ENCODE peak calls at places on chromosome 4, in ten cellular contexts. V, I, W, U, Y, T, B, X, N and P are unnamed samples.

GRCh38 chr4:140839396-140839795 is 83.2 kb upstream of the TBC1D9 start:
- DNase-seq in T (no peak), I (no peak), Y (no peak), V (no peak), W (no peak), U (no peak), X (no peak), N (no peak), B (no peak), P (no peak)

GRCh38 chr4:109432676-109433075 is 939 bp upstream of the SEC24B start:
- DNase-seq in X (no peak), W (no peak), V (no peak), N (no peak), U (peak), I (no peak), T (no peak), B (no peak), Y (peak), P (no peak)

GRCh38 chr4:86500527-86500926 is 93.6 kb upstream of the PTPN13 start:
- DNase-seq in X (no peak), T (no peak), I (no peak), U (no peak), N (no peak), V (no peak), Y (no peak), W (no peak), B (no peak), P (no peak)

GRCh38 chr4:40629401-40630334 is at the start of gene RBM47:
- DNase-seq in T (peak), Y (no peak), W (no peak), U (no peak), V (peak), I (peak), B (peak), X (no peak), N (no peak), P (no peak)

GRCh38 chr4:26647523-26648224 is 63.8 kb downstream of the TBC1D19 start:
- DNase-seq in I (no peak), N (no peak), W (no peak), T (no peak), B (no peak), V (no peak), Y (no peak), U (no peak), X (no peak), P (no peak)

GRCh38 chr4:92825186-92825715 is 521.5 kb downstream of the GRID2 start:
- DNase-seq in Y (no peak), W (no peak), T (no peak), V (no peak), B (no peak), X (no peak), N (no peak), I (no peak), U (no peak), P (no peak)

GRCh38 chr4:68463796-68464195 is 16.5 kb downstream of the TMPRSS11E start:
- DNase-seq in N (no peak), Y (no peak), X (no peak), I (no peak), U (no peak), W (no peak), T (no peak), V (no peak), B (no peak), P (no peak)

GRCh38 chr4:111628437-111628836 is 516.8 kb upstream of the FAM241A start:
- DNase-seq in B (no peak), I (no peak), T (no peak), W (no peak), Y (no peak), V (no peak), X (no peak), N (no peak), U (no peak), P (no peak)

GRCh38 chr4:56844817-56845580 is 23.5 kb upstream of the SPINK2 start:
- DNase-seq in N (no peak), U (no peak), B (no peak), X (no peak), W (no peak), V (peak), I (no peak), Y (no peak), T (no peak), P (no peak)

GRCh38 chr4:41668024-41668423 is 80.5 kb downstream of the PHOX2B start:
- DNase-seq in V (no peak), N (no peak), X (no peak), T (no peak), U (no peak), W (no peak), I (no peak), B (no peak), Y (no peak), P (no peak)

GRCh38 chr4:94714761-94715160 is 43.0 kb upstream of the BMPR1B start:
- DNase-seq in T (no peak), Y (peak), U (peak), V (no peak), N (no peak), W (no peak), X (no peak), I (no peak), B (no peak), P (no peak)

GRCh38 chr4:128461300-128462103 is 173.9 kb upstream of the PGRMC2 start:
- DNase-seq in Y (peak), V (no peak), B (no peak), N (no peak), U (peak), X (no peak), W (no peak), T (no peak), I (no peak), P (no peak)

GRCh38 chr4:66647468-66647867 is 897.8 kb downstream of the CENPC start:
- DNase-seq in N (no peak), W (no peak), U (no peak), Y (no peak), T (no peak), B (no peak), V (no peak), X (no peak), I (no peak), P (no peak)

GRCh38 chr4:85968945-85969830 is 390.7 kb downstream of the MAPK10 start:
- DNase-seq in X (no peak), V (no peak), N (peak), B (peak), Y (peak), U (no peak), T (no peak), I (peak), W (no peak), P (no peak)

GRCh38 chr4:81913427-81913878 is 441.7 kb upstream of the RASGEF1B start:
- DNase-seq in I (peak), V (peak), T (peak), U (no peak), X (no peak), W (no peak), N (peak), B (no peak), Y (no peak), P (peak)

GRCh38 chr4:90240333-90240732 is 113.1 kb downstream of the CCSER1 start:
- DNase-seq in V (no peak), B (no peak), T (no peak), N (no peak), X (no peak), W (no peak), U (no peak), I (no peak), Y (no peak), P (no peak)

GRCh38 chr4:5166377-5166776 is 115.1 kb downstream of the STK32B start:
- DNase-seq in N (no peak), I (no peak), W (no peak), T (no peak), Y (no peak), B (no peak), X (no peak), U (no peak), V (no peak), P (no peak)

GRCh38 chr4:141899103-141899502 is 262.7 kb downstream of the IL15 start:
- DNase-seq in B (no peak), N (no peak), U (no peak), T (no peak), I (no peak), X (no peak), V (no peak), W (no peak), Y (no peak), P (no peak)

GRCh38 chr4:71487324-71487677 is 148.5 kb downstream of the SLC4A4 start:
- DNase-seq in T (no peak), Y (no peak), V (no peak), B (no peak), I (no peak), W (peak), U (no peak), N (peak), X (peak), P (no peak)

GRCh38 chr4:165738571-165738970 is 134.5 kb upstream of the TLL1 start:
- DNase-seq in I (no peak), T (no peak), U (no peak), Y (no peak), N (no peak), B (no peak), X (no peak), V (no peak), W (no peak), P (no peak)

GRCh38 chr4:158444621-158445020 is 77.1 kb upstream of the RXFP1 start:
- DNase-seq in X (no peak), V (no peak), B (no peak), U (no peak), Y (peak), I (no peak), W (no peak), N (no peak), T (no peak), P (no peak)

GRCh38 chr4:114017120-114017917 is 37.9 kb upstream of the ARSJ start:
- DNase-seq in B (no peak), W (no peak), X (no peak), Y (no peak), I (no peak), N (no peak), U (no peak), T (no peak), V (no peak), P (no peak)

GRCh38 chr4:132123870-132124623 is 1025.0 kb upstream of the PCDH10 start:
- DNase-seq in V (no peak), T (no peak), B (no peak), X (no peak), I (no peak), U (no peak), Y (peak), W (no peak), N (no peak), P (no peak)

GRCh38 chr4:56704074-56704473 is 23.0 kb upstream of the HOPX start:
- DNase-seq in V (no peak), U (no peak), N (no peak), W (no peak), X (no peak), I (no peak), T (no peak), B (no peak), Y (no peak), P (no peak)

GRCh38 chr4:839675-840443 is 13.9 kb upstream of the CPLX1 start:
- DNase-seq in T (no peak), N (no peak), U (no peak), B (no peak), Y (no peak), V (no peak), X (no peak), I (no peak), W (no peak), P (no peak)